ENCODE peak calls at places on chromosomes 13 and 19, in ten cellular contexts. H is CD8-positive, alpha-beta memory T cell; T is NCI-H1417; L is cardiac fibroblast; D is activated T-helper 2 cell treated with anti-CD3 and anti-CD28 coated beads, Interferon-gamma antibody, Interleukin-2, Interleukin-4, amounts not matched to agents 10 μg/mL and 5 μg/mL and 100 μg/mL, durations not matched to agents 14 hours and 24 hours and 36 hours; S is endodermal cell; R is CD4-positive, alpha-beta T cell; W is heart left ventricle; E is NCI-H524; X is IMR-90. O is an unnamed sample.

GRCh38 chr19:18408053-18408476 is 10.6 kb upstream of the LRRC25 start:
- DNase-seq in H (no peak), T (peak; percentile 31), L (no peak), D (no peak), S (peak; percentile 90), R (no peak), W (peak; percentile 44), E (no peak), X (no peak), O (no peak)

GRCh38 chr13:80131204-80131603 is 209.7 kb downstream of the SPRY2 start:
- DNase-seq in H (no peak), T (no peak), L (peak; percentile 77), D (no peak), S (peak; percentile 77), R (no peak), W (peak; percentile 82), E (no peak), X (peak; percentile 46), O (no peak)

GRCh38 chr13:53129864-53130393 is 101.3 kb downstream of the OLFM4 start:
- DNase-seq in H (no peak), T (no peak), L (no peak), D (no peak), S (no peak), R (no peak), W (no peak), E (no peak), X (no peak), O (no peak)

GRCh38 chr19:16160943-16161560 is 12.3 kb downstream of the CIB3 start:
- DNase-seq in H (no peak), T (no peak), L (peak; percentile 77), D (no peak), S (no peak), R (no peak), W (no peak), E (no peak), X (peak; percentile 87), O (no peak)

GRCh38 chr19:5103061-5103701 is 134.3 kb downstream of the KDM4B start:
- DNase-seq in H (no peak), T (no peak), L (no peak), D (no peak), S (no peak), R (no peak), W (peak; percentile 50), E (no peak), X (peak; percentile 12), O (no peak)

GRCh38 chr19:45615795-45616708 is 14.0 kb upstream of the GPR4 start:
- DNase-seq in H (peak; percentile 65), T (peak; percentile 96), L (peak; percentile 90), D (peak; percentile 74), S (peak; percentile 100), R (peak; percentile 60), W (peak; percentile 79), E (no peak), X (peak; percentile 80), O (peak; percentile 44)

GRCh38 chr19:33193864-33194362 is at the start of gene LRP3:
- DNase-seq in H (no peak), T (peak; percentile 42), L (peak; percentile 2), D (no peak), S (peak; percentile 80), R (no peak), W (peak; percentile 69), E (no peak), X (peak; percentile 11), O (no peak)

GRCh38 chr13:99471231-99472202 is 29.8 kb upstream of the TM9SF2 start:
- DNase-seq in H (no peak), T (no peak), L (peak; percentile 71), D (no peak), S (no peak), R (no peak), W (no peak), E (no peak), X (peak; percentile 30), O (no peak)

GRCh38 chr19:45492627-45493470 is 4.0 kb downstream of the RTN2 start:
- DNase-seq in H (no peak), T (no peak), L (peak; percentile 66), D (no peak), S (peak; percentile 92), R (no peak), W (peak; percentile 74), E (peak; percentile 17), X (peak; percentile 80), O (no peak)

GRCh38 chr13:113901642-113902041 is 37.8 kb upstream of the GAS6 start:
- DNase-seq in H (no peak), T (no peak), L (no peak), D (peak; percentile 2), S (peak; percentile 26), R (no peak), W (no peak), E (no peak), X (no peak), O (peak; percentile 46)

GRCh38 chr19:51030631-51031030 is 4.2 kb downstream of the KLK12 start:
- DNase-seq in H (no peak), T (no peak), L (no peak), D (no peak), S (no peak), R (no peak), W (no peak), E (no peak), X (no peak), O (no peak)

GRCh38 chr19:45047188-45047797 is 8.4 kb downstream of the CLASRP start:
- DNase-seq in H (no peak), T (no peak), L (no peak), D (no peak), S (no peak), R (no peak), W (no peak), E (no peak), X (no peak), O (no peak)

GRCh38 chr13:40597735-40598365 is 68.6 kb downstream of the FOXO1 start:
- DNase-seq in H (no peak), T (no peak), L (no peak), D (no peak), S (no peak), R (no peak), W (no peak), E (no peak), X (no peak), O (no peak)

GRCh38 chr13:98858206-98858605 is 105.7 kb upstream of the SLC15A1 start:
- DNase-seq in H (no peak), T (no peak), L (no peak), D (no peak), S (no peak), R (no peak), W (no peak), E (no peak), X (no peak), O (no peak)

GRCh38 chr19:7294571-7295212 is 478 bp upstream of the INSR start:
- DNase-seq in H (no peak), T (peak; percentile 45), L (peak; percentile 43), D (no peak), S (peak; percentile 75), R (no peak), W (peak; percentile 82), E (peak; percentile 75), X (peak; percentile 16), O (peak; percentile 63)

GRCh38 chr19:47407417-47407774 is 11.9 kb downstream of the MEIS3 start:
- DNase-seq in H (no peak), T (no peak), L (no peak), D (no peak), S (no peak), R (no peak), W (no peak), E (no peak), X (no peak), O (no peak)

GRCh38 chr13:24693862-24694471 is 13.8 kb downstream of the ATP12A start:
- DNase-seq in H (peak; percentile 32), T (peak; percentile 84), L (peak; percentile 57), D (peak; percentile 35), S (peak; percentile 90), R (peak; percentile 17), W (no peak), E (peak; percentile 85), X (peak; percentile 55), O (no peak)

GRCh38 chr19:51944798-51945552 is 17.7 kb downstream of the ZNF613 start:
- DNase-seq in H (no peak), T (no peak), L (peak; percentile 6), D (no peak), S (no peak), R (no peak), W (no peak), E (no peak), X (no peak), O (no peak)

O was measured in lower leg skin.